ENCODE peak calls at places on chromosomes 16 and 17, in nine cellular contexts. Y is GM23338, T is transverse colon, U is SK-N-SH, I is breast epithelium, Q is endothelial cell of umbilical vein, O is vagina, J is stomach, C is HCT116. B is an unnamed sample. For H3K4me1, the result is how much of the 10 kb centered on the place peaks cover.

GRCh38 chr16:2337431-2338296 is 2.9 kb downstream of the ABCA3 start:
- DNase-seq in Y (no peak), T (no peak), U (no peak), I (no peak), Q (peak), O (no peak), J (no peak), C (no peak), B (no peak)

GRCh38 chr17:32319548-32319905 is 22.4 kb downstream of the C17orf75 start:
- DNase-seq in Y (peak), T (peak), U (peak), I (peak), Q (peak), O (no peak), J (peak), C (peak), B (peak)

GRCh38 chr17:28087743-28088142 is 45.3 kb downstream of the NLK start:
- DNase-seq in Y (no peak), T (no peak), U (no peak), I (no peak), Q (no peak), O (no peak), J (no peak), C (no peak), B (no peak)

GRCh38 chr16:528111-529011 is 849 bp downstream of the CAPN15 start:
- DNase-seq in Y (peak), T (peak), U (peak), I (no peak), Q (peak), O (no peak), J (peak), C (no peak), B (no peak)

GRCh38 chr17:16349461-16349860 is 3.8 kb downstream of the CENPV start:
- DNase-seq in Y (no peak), T (no peak), U (no peak), I (no peak), Q (no peak), O (no peak), J (no peak), C (no peak), B (no peak)

GRCh38 chr16:88686062-88686438 is 257 bp downstream of the SNAI3 start:
- DNase-seq in Y (peak), T (peak), U (no peak), I (no peak), Q (no peak), O (no peak), J (peak), C (no peak), B (no peak)

GRCh38 chr17:48816774-48817590 is at the start of gene TTLL6:
- DNase-seq in Y (peak), T (peak), U (peak), I (peak), Q (peak), O (no peak), J (peak), C (peak), B (peak)

GRCh38 chr16:87686697-87687570 is 78.9 kb downstream of the KLHDC4 start:
- DNase-seq in Y (no peak), T (no peak), U (no peak), I (no peak), Q (no peak), O (no peak), J (no peak), C (no peak), B (no peak)

GRCh38 chr16:73172621-73173312 is 124.8 kb upstream of the ZFHX3 start:
- DNase-seq in Y (peak), T (peak), U (peak), I (peak), Q (peak), O (no peak), J (peak), C (no peak), B (peak)

GRCh38 chr17:76135810-76136188 is 5.2 kb downstream of the FOXJ1 start:
- DNase-seq in Y (peak), T (no peak), U (no peak), I (no peak), Q (no peak), O (no peak), J (no peak), C (no peak), B (no peak)

GRCh38 chr16:68070811-68071546 is 14.2 kb upstream of the NFATC3 start:
- DNase-seq in Y (no peak), T (no peak), U (no peak), I (no peak), Q (no peak), O (peak), J (no peak), C (no peak), B (no peak)

GRCh38 chr17:80385046-80385445 is 29.9 kb upstream of the ENDOV start:
- DNase-seq in Y (no peak), T (no peak), U (no peak), I (no peak), Q (no peak), O (no peak), J (no peak), C (no peak), B (no peak)

GRCh38 chr17:33901085-33901484 is 354.0 kb upstream of the CCL2 start:
- DNase-seq in Y (peak), T (no peak), U (no peak), I (no peak), Q (no peak), O (no peak), J (no peak), C (no peak), B (no peak)

GRCh38 chr17:80981062-80981902 is 10.4 kb upstream of the CHMP6 start:
- DNase-seq in Y (peak), T (no peak), U (peak), I (no peak), Q (no peak), O (no peak), J (no peak), C (no peak), B (no peak)

GRCh38 chr17:71396711-71397110 is 724.1 kb upstream of the SOX9 start:
- DNase-seq in Y (no peak), T (no peak), U (no peak), I (no peak), Q (no peak), O (no peak), J (no peak), C (no peak), B (no peak)

GRCh38 chr17:48023408-48024148 is 14.0 kb downstream of the COPZ2 start:
- DNase-seq in Y (peak), T (peak), U (peak), I (peak), Q (peak), O (no peak), J (peak), C (peak), B (peak)

GRCh38 chr17:17071531-17072360 is 29.5 kb downstream of the MPRIP start:
- DNase-seq in Y (no peak), T (peak), U (no peak), I (peak), Q (no peak), O (no peak), J (no peak), C (no peak), B (no peak)

GRCh38 chr16:48444574-48444973 is 59.4 kb upstream of the SIAH1 start:
- DNase-seq in Y (no peak), T (no peak), U (no peak), I (no peak), Q (peak), O (no peak), J (no peak), C (peak), B (no peak)

GRCh38 chr17:75844530-75845057 is 390 bp upstream of the UNC13D start:
- DNase-seq in Y (no peak), T (peak), U (peak), I (peak), Q (no peak), O (no peak), J (peak), C (peak), B (peak)

GRCh38 chr16:51763072-51763658 is 612.1 kb upstream of the SALL1 start:
- DNase-seq in Y (peak), T (no peak), U (no peak), I (no peak), Q (no peak), O (no peak), J (no peak), C (no peak), B (no peak)

GRCh38 chr17:30234296-30234695 is 1.2 kb downstream of the SLC6A4 start:
- DNase-seq in Y (no peak), T (no peak), U (no peak), I (no peak), Q (no peak), O (no peak), J (no peak), C (no peak), B (no peak)

GRCh38 chr17:55098765-55099164 is 130.2 kb downstream of the STXBP4 start:
- DNase-seq in Y (no peak), T (no peak), U (no peak), I (no peak), Q (no peak), O (no peak), J (no peak), C (no peak), B (no peak)

GRCh38 chr17:10600551-10600950 is 51.1 kb upstream of the MYH2 start:
- DNase-seq in Y (no peak), T (no peak), U (no peak), I (no peak), Q (peak), O (no peak), J (no peak), C (no peak), B (no peak)

GRCh38 chr16:49575352-49576172 is 202.0 kb downstream of the C16orf78 start:
- DNase-seq in Y (peak), T (peak), U (no peak), I (no peak), Q (no peak), O (no peak), J (peak), C (no peak), B (no peak)

GRCh38 chr16:75377971-75378386 is 55.3 kb downstream of the CFDP1 start:
- DNase-seq in Y (peak), T (no peak), U (no peak), I (no peak), Q (peak), O (peak), J (no peak), C (no peak), B (peak)

GRCh38 chr16:70684146-70685060 is 1.4 kb downstream of the MTSS2 start:
- DNase-seq in Y (no peak), T (no peak), U (no peak), I (no peak), Q (no peak), O (no peak), J (no peak), C (no peak), B (no peak)

GRCh38 chr17:36943250-36944220 is 5.2 kb upstream of the AATF start:
- DNase-seq in Y (peak), T (no peak), U (peak), I (no peak), Q (peak), O (no peak), J (no peak), C (no peak), B (no peak)

GRCh38 chr16:82358161-82358560 is 188.1 kb upstream of the MPHOSPH6 start:
- DNase-seq in Y (no peak), T (no peak), U (no peak), I (no peak), Q (no peak), O (peak), J (no peak), C (no peak), B (no peak)

GRCh38 chr16:29840240-29840639 is 20.0 kb downstream of the MVP start:
- DNase-seq in Y (no peak), T (no peak), U (no peak), I (no peak), Q (no peak), O (no peak), J (no peak), C (no peak), B (no peak)

GRCh38 chr17:33653389-33653788 is 360.3 kb upstream of the ASIC2 start:
- DNase-seq in Y (no peak), T (no peak), U (no peak), I (no peak), Q (peak), O (no peak), J (no peak), C (no peak), B (no peak)

GRCh38 chr17:74862919-74863318 is 3.2 kb upstream of the GRIN2C start:
- DNase-seq in Y (no peak), T (no peak), U (no peak), I (no peak), Q (no peak), O (no peak), J (no peak), C (no peak), B (no peak)

GRCh38 chr17:60944751-60945150 is 267.1 kb downstream of the BCAS3 start:
- DNase-seq in Y (no peak), T (no peak), U (no peak), I (no peak), Q (no peak), O (no peak), J (no peak), C (no peak), B (no peak)

GRCh38 chr17:60941028-60941427 is 263.4 kb downstream of the BCAS3 start:
- DNase-seq in Y (peak), T (peak), U (no peak), I (no peak), Q (peak), O (no peak), J (peak), C (no peak), B (no peak)

GRCh38 chr17:60934723-60935122 is 257.1 kb downstream of the BCAS3 start:
- DNase-seq in Y (peak), T (no peak), U (no peak), I (no peak), Q (no peak), O (no peak), J (no peak), C (no peak), B (no peak)

GRCh38 chr17:60939318-60939717 is 261.7 kb downstream of the BCAS3 start:
- DNase-seq in Y (no peak), T (no peak), U (no peak), I (no peak), Q (no peak), O (no peak), J (no peak), C (no peak), B (no peak)
- TF ChIP-seq POLR2AphosphoS5 in Y (no peak), T (no peak), U (no peak), I (no peak), Q (no peak), O (no peak), J (no peak), C (no peak), B (no peak)

GRCh38 chr16:23678430-23679273 is at the start of gene PLK1:
- DNase-seq in Y (peak), T (peak), U (peak), I (peak), Q (peak), O (no peak), J (peak), C (peak), B (peak)
- H3K4me1 ChIP-seq in Y (under half), T (under half), U (under half), I (under half), Q (under half), O (under half), J (under half), C (under half), B (under half)

DNA sequence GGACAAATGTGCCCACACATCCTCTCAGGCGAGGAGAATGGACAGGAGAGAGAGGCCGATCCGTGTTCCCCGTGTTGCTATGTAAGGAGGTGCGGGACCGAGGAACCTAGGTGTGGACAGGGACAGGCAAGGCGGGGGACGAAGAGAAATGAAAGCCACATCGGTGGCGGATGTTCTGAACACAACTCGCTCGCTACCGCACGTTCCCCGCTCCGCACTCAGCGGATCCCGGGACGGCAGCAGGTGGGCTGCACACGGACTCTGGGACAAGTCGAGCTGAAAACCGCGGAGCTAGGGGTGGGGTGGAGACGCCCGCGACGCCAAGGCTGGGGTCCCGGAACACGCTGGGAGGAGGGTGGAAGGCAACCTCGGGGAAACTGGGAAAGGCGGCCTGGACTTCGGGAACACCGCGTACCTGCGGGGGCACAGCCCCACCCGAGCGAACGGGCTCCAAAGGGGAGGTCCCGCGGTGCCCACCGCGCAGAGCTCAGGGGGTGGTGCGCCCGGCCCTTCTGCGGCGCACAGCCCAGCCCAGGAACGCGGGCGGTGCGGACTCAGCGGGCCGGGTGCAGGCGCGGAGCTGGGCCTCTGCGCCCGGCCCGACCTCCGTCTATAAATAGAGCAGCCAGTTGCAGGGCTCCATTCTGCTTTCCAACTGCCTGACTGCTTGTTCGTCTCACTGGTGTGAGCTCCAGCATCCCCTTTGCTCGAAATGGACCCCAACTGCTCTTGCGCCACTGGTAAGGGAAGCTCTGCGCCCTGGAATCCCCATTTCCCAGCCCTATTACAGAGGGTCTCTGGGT is at the start of gene MT1E:
- DNase-seq in Y (peak), T (peak), U (peak), I (peak), Q (peak), O (no peak), J (peak), C (peak), B (peak)
- TF ChIP-seq POLR2AphosphoS5 in Y (peak), T (peak), U (peak), I (peak), Q (peak), O (peak), J (peak), C (peak), B (peak)

DNA sequence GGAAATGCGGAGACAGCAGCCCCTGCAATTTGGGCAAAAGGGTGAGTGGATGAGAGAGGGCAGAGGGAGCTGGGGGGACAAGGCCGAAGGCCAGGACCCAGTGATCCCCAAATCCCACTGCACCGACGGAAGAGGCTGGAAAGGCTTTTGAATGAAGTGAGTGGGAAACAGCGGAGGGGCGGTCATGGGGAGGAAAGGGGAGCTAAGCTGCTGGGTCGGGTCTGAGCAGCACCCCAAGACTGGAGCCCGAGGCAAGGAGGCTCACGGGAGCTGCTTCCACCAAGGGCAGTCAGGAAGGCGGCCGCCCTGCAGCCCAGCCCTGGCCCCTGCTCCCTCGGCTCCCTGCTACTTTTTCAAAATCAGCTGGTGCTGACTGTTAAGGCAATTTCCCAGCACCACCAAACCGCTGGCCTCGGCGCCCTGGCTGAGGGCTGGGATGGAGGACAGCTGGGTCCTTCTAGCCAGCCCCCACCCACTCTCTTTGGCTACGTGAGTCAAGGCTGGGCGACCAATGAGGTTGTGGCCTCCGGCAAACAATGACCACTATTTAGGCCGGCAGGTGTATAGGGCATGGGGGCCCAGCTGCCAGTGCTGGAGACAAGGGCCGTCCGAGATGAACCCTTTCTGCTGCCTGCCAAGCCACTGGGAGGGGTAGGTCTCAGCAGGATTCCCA is 509 bp downstream of the SERPINF1 start:
- DNase-seq in Y (peak), T (no peak), U (peak), I (no peak), Q (no peak), O (no peak), J (no peak), C (no peak), B (no peak)
- H3K4me1 ChIP-seq in Y (under half), T (under half), U (under half), I (under half), Q (under half), O (half or more), J (under half), C (under half), B (under half)

DNA sequence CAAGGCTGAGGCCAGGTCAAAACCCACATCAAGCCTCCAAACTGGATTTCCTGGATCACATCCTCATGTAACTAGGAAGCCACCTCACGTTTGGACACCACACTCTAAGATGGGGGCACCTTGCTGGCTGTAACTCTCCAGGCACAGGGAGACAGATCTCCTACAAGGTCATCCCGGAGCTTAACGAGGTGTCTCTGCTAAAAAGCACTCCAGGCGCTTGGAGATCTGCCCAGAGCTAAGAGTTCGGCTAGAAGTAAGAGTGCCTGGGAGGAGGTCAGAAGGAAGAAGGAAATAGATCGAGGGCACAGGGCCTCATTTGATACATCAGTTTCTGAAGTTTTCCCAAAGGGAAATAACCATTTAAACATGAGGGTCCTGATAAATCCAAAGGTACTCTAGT is 15.9 kb downstream of the PSMB3 start:
- DNase-seq in Y (no peak), T (no peak), U (no peak), I (no peak), Q (no peak), O (no peak), J (no peak), C (no peak), B (no peak)
- TF ChIP-seq POLR2AphosphoS5 in Y (no peak), T (no peak), U (no peak), I (no peak), Q (no peak), O (no peak), J (no peak), C (no peak), B (no peak)

GRCh38 chr17:45306623-45307022 is 10.2 kb downstream of the MAP3K14 start:
- DNase-seq in Y (peak), T (no peak), U (no peak), I (no peak), Q (no peak), O (no peak), J (no peak), C (no peak), B (no peak)
- H3K4me1 ChIP-seq in Y (under half), T (half or more), U (under half), I (under half), Q (under half), O (half or more), J (half or more), C (half or more), B (under half)